ENCODE peak calls at places on chromosomes 16 and 17, in seven cellular contexts. O is body of pancreas, F is fibroblast of lung, V is heart left ventricle, H is tibial artery, P is MM.1S, C is choroid plexus epithelial cell. J is an unnamed sample.

GRCh38 chr17:44279586-44280344 is 11.8 kb upstream of the SLC4A1 start:
- DNase-seq in O (peak), F (peak), V (peak), H (peak), P (peak), C (peak), J (peak)

GRCh38 chr16:70805787-70806186 is 4.8 kb upstream of the VAC14 start:
- DNase-seq in O (no peak), F (peak), V (no peak), H (no peak), P (no peak), C (peak), J (peak)

GRCh38 chr17:63042443-63042842 is 76.4 kb downstream of the TANC2 start:
- DNase-seq in O (no peak), F (no peak), V (no peak), H (no peak), P (no peak), C (no peak), J (no peak)

GRCh38 chr17:78658281-78658785 is 81.1 kb upstream of the DNAH17 start:
- DNase-seq in O (no peak), F (no peak), V (no peak), H (no peak), P (no peak), C (no peak), J (no peak)

GRCh38 chr17:58312021-58312630 is 16.5 kb downstream of the TSPOAP1 start:
- DNase-seq in O (no peak), F (no peak), V (no peak), H (peak), P (no peak), C (no peak), J (no peak)

GRCh38 chr17:29136998-29137730 is 43.0 kb downstream of the MYO18A start:
- DNase-seq in O (no peak), F (no peak), V (no peak), H (no peak), P (no peak), C (no peak), J (no peak)

GRCh38 chr16:65062736-65063583 is 58.9 kb downstream of the CDH11 start:
- DNase-seq in O (no peak), F (peak), V (no peak), H (no peak), P (no peak), C (no peak), J (no peak)

GRCh38 chr17:80892900-80893603 is 98.6 kb upstream of the CHMP6 start:
- DNase-seq in O (no peak), F (peak), V (peak), H (no peak), P (no peak), C (peak), J (peak)

GRCh38 chr16:9195301-9195700 is 103.9 kb downstream of the HAPSTR1 start:
- DNase-seq in O (no peak), F (no peak), V (no peak), H (no peak), P (no peak), C (no peak), J (no peak)

GRCh38 chr17:68489919-68490318 is 22.3 kb upstream of the PRKAR1A start:
- DNase-seq in O (no peak), F (no peak), V (no peak), H (no peak), P (no peak), C (no peak), J (peak)

GRCh38 chr17:77107506-77108433 is 33.0 kb upstream of the SEC14L1 start:
- DNase-seq in O (no peak), F (no peak), V (no peak), H (no peak), P (peak), C (peak), J (peak)

GRCh38 chr17:72270530-72270929 is 149.7 kb downstream of the SOX9 start:
- DNase-seq in O (peak), F (peak), V (no peak), H (peak), P (no peak), C (peak), J (peak)

GRCh38 chr16:74742051-74742481 is 32.6 kb downstream of the FA2H start:
- DNase-seq in O (peak), F (peak), V (no peak), H (no peak), P (no peak), C (peak), J (no peak)

GRCh38 chr16:22849517-22849916 is 35.6 kb downstream of the HS3ST2 start:
- DNase-seq in O (no peak), F (no peak), V (no peak), H (no peak), P (no peak), C (no peak), J (no peak)

GRCh38 chr16:65622161-65622560 is 500.3 kb upstream of the CDH11 start:
- DNase-seq in O (no peak), F (no peak), V (no peak), H (no peak), P (no peak), C (no peak), J (no peak)

GRCh38 chr16:55499951-55500350 is 8.9 kb upstream of the LPCAT2 start:
- DNase-seq in O (no peak), F (peak), V (peak), H (peak), P (no peak), C (peak), J (peak)

GRCh38 chr17:46896991-46897390 is 26.0 kb upstream of the GOSR2 start:
- DNase-seq in O (no peak), F (no peak), V (no peak), H (no peak), P (no peak), C (no peak), J (no peak)

GRCh38 chr17:50181155-50181554 is 15.3 kb downstream of the SGCA start:
- DNase-seq in O (no peak), F (no peak), V (peak), H (no peak), P (no peak), C (no peak), J (no peak)

GRCh38 chr16:14301150-14302030 is 230.3 kb downstream of the MRTFB start:
- DNase-seq in O (peak), F (no peak), V (no peak), H (peak), P (peak), C (peak), J (no peak)

GRCh38 chr17:40818733-40819527 is 3.5 kb downstream of the KRT10 start:
- DNase-seq in O (peak), F (peak), V (peak), H (peak), P (peak), C (peak), J (peak)

GRCh38 chr16:50476486-50477260 is 71.5 kb upstream of the NKD1 start:
- DNase-seq in O (no peak), F (no peak), V (no peak), H (no peak), P (no peak), C (no peak), J (no peak)

GRCh38 chr17:29071303-29071702 is 28.4 kb downstream of the PIPOX start:
- DNase-seq in O (no peak), F (no peak), V (no peak), H (no peak), P (no peak), C (no peak), J (no peak)

DNA sequence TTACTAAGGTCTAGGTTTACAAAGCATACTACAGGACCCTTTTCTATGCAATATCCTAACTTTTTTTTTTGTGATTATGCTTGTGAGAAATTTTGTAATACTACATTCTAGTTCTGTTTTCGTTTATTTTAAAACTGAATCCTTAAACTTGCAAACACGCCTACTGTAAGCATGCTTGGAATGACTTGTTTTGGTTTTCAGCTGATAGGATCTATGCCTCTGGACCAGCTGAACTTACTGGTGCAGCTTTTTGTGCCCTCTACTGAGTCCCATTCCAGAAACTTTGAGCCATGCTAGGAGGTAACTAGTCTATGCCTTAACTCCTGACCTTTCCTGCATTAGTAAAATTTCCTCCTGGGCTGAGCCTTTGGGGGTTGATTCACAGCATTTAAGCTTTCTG is 6.0 kb downstream of the PDP2 start:
- DNase-seq in O (no peak), F (no peak), V (no peak), H (no peak), P (no peak), C (no peak), J (no peak)
- H3K4me3 ChIP-seq in O (no peak), F (no peak), V (no peak), H (no peak), P (no peak), C (no peak), J (no peak)

DNA sequence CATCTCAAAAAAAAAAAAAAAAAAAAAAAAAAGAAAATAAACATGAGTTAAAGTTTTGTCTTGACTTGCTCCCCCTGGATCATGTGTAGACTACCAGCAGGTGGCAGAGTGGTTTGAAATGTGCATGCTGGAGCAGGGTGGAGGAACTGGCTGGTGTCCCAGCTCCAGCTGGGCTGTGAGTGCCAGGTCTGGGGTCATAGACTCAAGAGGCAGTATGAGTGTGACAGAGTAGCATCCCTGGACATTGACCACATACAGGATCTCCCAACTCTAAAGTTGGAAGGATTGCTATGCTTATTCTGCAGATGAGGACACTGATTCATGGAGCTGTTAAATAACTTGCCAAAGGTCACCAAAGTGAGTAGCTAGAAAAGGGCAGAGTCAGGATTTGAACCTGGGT is 198.0 kb upstream of the MPHOSPH6 start:
- DNase-seq in O (peak), F (peak), V (peak), H (no peak), P (no peak), C (peak), J (peak)
- TF ChIP-seq CTCF in O (peak), F (no peak), V (peak), H (peak), P (no peak), C (peak), J (peak)

GRCh38 chr16:86574646-86575045 is 3.7 kb upstream of the FOXL1 start:
- DNase-seq in O (no peak), F (no peak), V (no peak), H (no peak), P (no peak), C (no peak), J (no peak)

GRCh38 chr16:86572616-86573015 is 5.7 kb upstream of the FOXL1 start:
- DNase-seq in O (no peak), F (no peak), V (no peak), H (no peak), P (no peak), C (no peak), J (no peak)

GRCh38 chr16:86572041-86572521 is 5.5 kb downstream of the FOXC2 start:
- DNase-seq in O (no peak), F (no peak), V (no peak), H (no peak), P (no peak), C (peak), J (no peak)

GRCh38 chr16:86573646-86574508 is 4.5 kb upstream of the FOXL1 start:
- DNase-seq in O (no peak), F (no peak), V (no peak), H (no peak), P (no peak), C (no peak), J (no peak)

DNA sequence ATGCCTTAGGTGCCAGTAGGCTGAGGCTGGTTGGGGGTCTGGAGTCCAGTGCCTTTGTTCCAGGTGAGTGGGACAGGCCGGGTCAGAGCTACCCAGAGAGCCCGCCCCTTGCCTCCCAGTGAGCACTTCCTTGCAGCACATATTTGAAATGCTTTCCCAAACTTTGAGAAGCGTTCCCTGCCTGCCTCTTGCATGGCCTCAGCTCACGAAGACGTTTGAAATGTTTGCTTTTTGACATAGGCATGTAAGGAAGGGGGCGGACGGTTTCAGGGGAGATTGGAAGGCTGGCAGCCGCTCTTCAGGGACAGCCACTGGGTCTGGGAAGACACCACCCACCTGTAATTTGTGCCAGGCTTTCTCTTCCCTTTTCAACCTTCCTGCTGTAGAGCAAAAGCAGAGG is 5.1 kb upstream of the FOXL1 start:
- DNase-seq in O (no peak), F (no peak), V (no peak), H (no peak), P (no peak), C (peak), J (no peak)
- H3K4me3 ChIP-seq in O (no peak), F (no peak), V (no peak), H (peak), P (no peak), C (no peak), J (no peak)

DNA sequence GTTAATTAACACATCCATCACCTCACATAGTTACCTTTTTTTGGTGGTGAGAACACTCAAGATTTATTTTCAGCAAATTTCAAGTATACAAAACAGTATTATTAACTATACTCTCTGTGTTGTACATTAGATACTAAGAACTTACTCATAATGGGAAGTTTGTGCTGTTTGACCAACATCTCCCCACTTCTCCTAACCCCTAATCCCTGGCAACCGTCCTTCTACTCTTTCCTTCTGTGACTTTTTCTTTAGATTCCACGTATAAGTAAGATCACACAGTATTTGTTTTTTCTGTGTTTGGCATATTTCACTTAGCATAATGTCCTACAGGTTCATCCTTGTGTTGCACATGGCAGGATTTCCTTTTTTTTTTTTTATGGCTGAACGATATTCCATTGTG is 18.9 kb downstream of the PPM1D start:
- DNase-seq in O (no peak), F (no peak), V (no peak), H (no peak), P (no peak), C (no peak), J (no peak)
- TF ChIP-seq CTCF in O (no peak), F (no peak), V (no peak), H (no peak), P (no peak), C (no peak), J (no peak)

DNA sequence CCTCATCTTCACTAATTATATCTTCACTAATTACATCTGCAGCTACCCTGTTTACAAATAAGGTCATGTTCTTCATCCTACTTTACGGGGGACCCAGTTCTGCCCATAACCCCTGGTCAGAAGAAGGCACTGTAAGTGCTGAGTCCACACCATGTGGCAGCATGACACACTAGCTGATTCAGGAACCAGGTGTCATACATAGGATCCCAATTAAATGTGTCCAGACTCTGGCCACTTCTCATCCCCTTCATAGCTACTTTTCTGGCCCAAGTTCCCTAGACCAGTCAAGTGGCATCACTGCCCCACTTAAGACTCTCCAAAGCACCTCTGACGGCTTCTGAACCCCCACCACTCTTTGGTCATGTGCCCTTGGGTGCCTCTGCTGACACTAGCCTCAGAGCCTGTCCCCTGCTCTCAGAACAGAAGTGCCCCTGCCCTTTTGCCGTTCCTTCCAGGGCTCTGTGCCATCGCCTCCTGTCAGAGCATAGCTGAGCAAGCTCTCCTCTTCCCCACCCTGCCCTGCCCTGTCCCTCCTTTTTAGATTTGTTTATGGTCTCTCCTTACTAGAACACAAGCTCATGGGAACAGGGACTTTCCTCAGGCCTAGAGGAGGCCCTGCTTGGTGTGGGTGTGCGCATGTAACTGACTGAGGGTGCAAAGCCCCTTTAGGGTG is 61.1 kb downstream of the B9D1 start:
- DNase-seq in O (no peak), F (no peak), V (peak), H (no peak), P (no peak), C (no peak), J (no peak)
- H3K4me3 ChIP-seq in O (no peak), F (no peak), V (no peak), H (no peak), P (no peak), C (no peak), J (no peak)

GRCh38 chr17:7587420-7587786 is 2.5 kb downstream of the SOX15 start:
- DNase-seq in O (no peak), F (peak), V (no peak), H (peak), P (no peak), C (peak), J (peak)
- TF ChIP-seq CTCF in O (no peak), F (peak), V (no peak), H (no peak), P (no peak), C (peak), J (no peak)

GRCh38 chr16:56708418-56708817 is 21.5 kb upstream of the NUP93 start:
- DNase-seq in O (no peak), F (no peak), V (no peak), H (no peak), P (no peak), C (no peak), J (no peak)
- H3K4me3 ChIP-seq in O (no peak), F (no peak), V (no peak), H (no peak), P (no peak), C (no peak), J (no peak)

DNA sequence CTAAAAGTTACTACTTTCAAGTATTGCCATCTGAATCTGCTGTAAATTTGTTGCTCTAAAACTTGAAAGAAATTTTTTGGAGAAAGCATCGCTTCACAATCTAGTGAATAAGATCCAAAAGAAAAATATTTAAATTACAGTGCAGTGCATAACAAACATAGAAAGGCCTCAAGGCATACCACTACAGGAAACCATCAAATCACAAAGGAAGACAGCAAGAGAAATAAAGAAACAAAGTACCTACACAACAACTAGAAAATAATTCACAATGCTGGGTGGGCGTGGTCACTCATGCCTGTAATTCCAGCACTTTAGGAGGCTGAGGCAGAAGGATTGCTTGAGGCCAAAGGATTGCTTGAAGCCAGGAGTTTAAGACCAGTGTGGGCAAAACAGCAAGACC is 104.9 kb downstream of the BRIP1 start:
- DNase-seq in O (no peak), F (no peak), V (no peak), H (no peak), P (no peak), C (no peak), J (no peak)
- TF ChIP-seq CTCF in O (no peak), F (no peak), V (no peak), H (no peak), P (no peak), C (no peak), J (no peak)